ENCODE peak calls at places on chromosomes 4 and X, in four cellular contexts. F is HFF-Myc, O is BE2C, S is suprapubic skin. T is an unnamed sample.

GRCh38 chr4:7161721-7162214 is 30.6 kb upstream of the SORCS2 start:
- DNase-seq in F (no peak), O (no peak), S (peak), T (no peak)

GRCh38 chrX:39836802-39837420 is 260.8 kb downstream of the BCOR start:
- DNase-seq in F (no peak), O (no peak), S (no peak), T (no peak)

GRCh38 chrX:30702736-30703135 is 49.5 kb downstream of the GK start:
- DNase-seq in F (no peak), O (no peak), S (no peak), T (peak)

GRCh38 chr4:154838694-154839093 is 57.6 kb downstream of the RBM46 start:
- DNase-seq in F (no peak), O (no peak), S (no peak), T (no peak)

GRCh38 chrX:134338527-134338926 is 101.5 kb downstream of the CCDC160 start:
- DNase-seq in F (no peak), O (no peak), S (no peak), T (no peak)

GRCh38 chr4:94412019-94413017 is 39.4 kb upstream of the PDLIM5 start:
- DNase-seq in F (peak), O (no peak), S (no peak), T (peak)

GRCh38 chr4:114076865-114077264 is 97.4 kb upstream of the ARSJ start:
- DNase-seq in F (no peak), O (no peak), S (no peak), T (no peak)

GRCh38 chr4:174423257-174423944 is 98.9 kb downstream of the HPGD start:
- DNase-seq in F (peak), O (peak), S (no peak), T (no peak)

GRCh38 chr4:112109455-112110425 is 35.5 kb upstream of the FAM241A start:
- DNase-seq in F (no peak), O (no peak), S (no peak), T (no peak)

GRCh38 chr4:117324851-117325491 is 239.6 kb upstream of the TRAM1L1 start:
- DNase-seq in F (no peak), O (no peak), S (no peak), T (peak)

GRCh38 chrX:40097101-40097491 is 662 bp downstream of the BCOR start:
- DNase-seq in F (no peak), O (no peak), S (no peak), T (no peak)

GRCh38 chrX:41478397-41478911 is 31.3 kb downstream of the NYX start:
- DNase-seq in F (no peak), O (no peak), S (no peak), T (no peak)

GRCh38 chrX:103276581-103277002 is at the start of gene TCEAL5:
- DNase-seq in F (no peak), O (no peak), S (no peak), T (no peak)

GRCh38 chrX:110750526-110751189 is 45.0 kb downstream of the CHRDL1 start:
- DNase-seq in F (no peak), O (no peak), S (no peak), T (no peak)

GRCh38 chrX:110743679-110744340 is 51.8 kb downstream of the CHRDL1 start:
- DNase-seq in F (peak), O (no peak), S (no peak), T (peak)

GRCh38 chrX:110745288-110745687 is 50.3 kb downstream of the CHRDL1 start:
- DNase-seq in F (no peak), O (no peak), S (no peak), T (no peak)

GRCh38 chrX:110746014-110746413 is 49.6 kb downstream of the CHRDL1 start:
- DNase-seq in F (no peak), O (no peak), S (no peak), T (no peak)

GRCh38 chrX:110748256-110748811 is 47.3 kb downstream of the CHRDL1 start:
- DNase-seq in F (no peak), O (no peak), S (no peak), T (no peak)
- H3K4me3 ChIP-seq in F (no peak), O (no peak), S (no peak), T (no peak)

GRCh38 chr4:164596927-164597326 is 157.0 kb upstream of the SMIM31 start:
- DNase-seq in F (no peak), O (no peak), S (no peak), T (no peak)

GRCh38 chr4:164595751-164596150 is 158.2 kb upstream of the SMIM31 start:
- DNase-seq in F (no peak), O (no peak), S (no peak), T (no peak)

GRCh38 chr4:164601653-164602052 is 152.3 kb upstream of the SMIM31 start:
- DNase-seq in F (no peak), O (no peak), S (no peak), T (no peak)

DNA sequence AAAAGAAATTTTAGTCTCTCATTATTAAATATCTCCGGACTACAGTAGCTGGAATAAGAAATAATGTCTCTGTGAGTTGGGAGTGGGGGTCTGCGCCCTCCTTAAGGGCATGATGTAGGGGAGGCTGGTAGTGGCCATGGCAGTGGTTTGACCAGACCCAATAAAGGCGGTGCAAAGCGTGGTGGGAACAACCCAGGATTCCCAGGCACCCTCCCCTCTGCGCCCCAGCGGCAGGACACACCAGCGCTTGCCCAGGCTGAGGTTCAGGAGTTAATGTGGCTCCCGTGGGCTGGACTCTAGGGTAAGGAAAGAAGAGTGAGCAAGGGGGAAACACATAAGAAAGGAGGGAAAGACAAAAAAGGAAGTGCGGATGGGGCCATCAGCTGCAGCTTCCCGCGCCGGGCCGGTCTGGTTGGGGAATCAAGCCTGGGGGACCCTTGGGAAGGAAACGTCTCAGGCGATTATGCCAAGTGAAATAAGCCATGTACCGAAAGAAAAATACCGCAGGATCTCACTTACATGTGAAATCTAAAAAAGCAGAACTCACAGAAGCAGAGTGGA is 157.5 kb upstream of the SMIM31 start:
- DNase-seq in F (no peak), O (no peak), S (no peak), T (no peak)
- TF ChIP-seq CTCF in F (no peak), O (no peak), S (no peak), T (no peak)

GRCh38 chrX:154596290-154596929 is 11.5 kb downstream of the CTAG1A start:
- DNase-seq in F (no peak), O (no peak), S (no peak), T (peak)
- H3K4me3 ChIP-seq in F (no peak), O (no peak), S (no peak), T (no peak)

GRCh38 chr4:98741952-98742351 is 83.5 kb upstream of the TSPAN5 start:
- DNase-seq in F (no peak), O (no peak), S (no peak), T (no peak)
- TF ChIP-seq CTCF in F (no peak), O (no peak), S (no peak), T (no peak)

DNA sequence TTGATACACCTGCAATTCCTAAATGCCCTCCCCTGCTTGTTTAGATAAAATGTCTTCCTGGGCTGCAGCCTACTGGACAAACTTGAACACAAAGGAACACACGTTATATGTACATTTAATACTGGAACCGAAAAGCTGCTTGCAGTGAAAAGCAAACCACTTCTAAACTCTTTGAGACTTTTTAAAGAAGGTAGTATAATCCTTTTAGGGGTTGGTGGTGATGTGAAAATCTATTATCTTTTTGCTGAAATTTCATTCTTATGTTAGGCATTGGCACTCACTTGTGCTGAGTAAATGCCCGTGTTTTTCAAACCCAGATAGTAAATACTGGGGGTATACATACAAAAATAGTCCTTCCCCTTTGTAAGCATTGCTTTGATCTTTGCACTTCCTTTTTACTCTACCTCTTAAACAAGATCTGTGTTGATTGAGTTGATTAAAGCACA is 2.2 kb downstream of the NFKB1 start:
- DNase-seq in F (no peak), O (no peak), S (no peak), T (no peak)
- H3K4me3 ChIP-seq in F (peak), O (peak), S (peak), T (peak)

GRCh38 chr4:3009422-3009821 is 46.1 kb downstream of the GRK4 start:
- DNase-seq in F (no peak), O (no peak), S (peak), T (no peak)
- TF ChIP-seq CTCF in F (peak), O (peak), S (no peak), T (no peak)

GRCh38 chr4:22607382-22607781 is 85.4 kb upstream of the GBA3 start:
- DNase-seq in F (peak), O (peak), S (no peak), T (no peak)
- H3K4me3 ChIP-seq in F (no peak), O (no peak), S (no peak), T (no peak)

DNA sequence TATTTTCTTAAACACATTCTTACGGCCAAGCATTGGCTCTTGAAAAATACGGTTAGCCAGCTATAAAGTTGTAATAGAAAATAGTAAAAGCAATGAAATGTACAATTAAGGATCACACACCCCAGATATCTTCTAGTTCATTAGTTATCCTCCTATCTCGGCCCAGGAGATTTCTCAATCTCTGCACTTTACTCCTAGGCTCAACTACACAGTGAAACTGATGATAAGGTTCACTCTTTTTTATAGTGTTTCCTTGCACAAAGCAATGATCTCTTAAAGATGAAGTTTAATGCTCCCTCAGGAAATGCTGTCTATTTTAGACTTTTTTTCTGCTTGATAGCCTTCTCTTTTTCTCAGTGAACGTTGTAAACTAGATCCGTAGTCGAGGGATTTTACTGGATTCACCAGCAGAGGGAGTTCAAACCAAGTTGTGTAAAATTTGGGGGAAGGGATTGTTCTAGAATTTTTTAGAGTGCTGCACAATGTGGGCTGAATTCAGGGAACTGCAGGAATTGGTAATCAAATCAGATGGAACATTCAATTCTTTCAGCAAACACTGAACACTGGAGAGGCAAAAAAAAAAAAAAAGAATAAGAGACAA is 269.5 kb downstream of the GBA3 start:
- DNase-seq in F (no peak), O (no peak), S (no peak), T (no peak)
- TF ChIP-seq CTCF in F (peak), O (peak), S (no peak), T (peak)

GRCh38 chrX:48002929-48003328 is 860 bp downstream of the ZNF182 start:
- DNase-seq in F (no peak), O (no peak), S (no peak), T (no peak)
- H3K4me3 ChIP-seq in F (peak), O (peak), S (peak), T (peak)